ENCODE peak calls at places on chromosomes 4 and X, in four cellular contexts. X, W, A and J are unnamed samples.
A peak's percentile ranks its signal among the peaks of the same experiment; 100 is the strongest.

GRCh38 chr4:105555409-105555808 is 3.0 kb downstream of the ARHGEF38 start:
- DNase-seq in X (no peak), W (no peak), A (no peak), J (no peak)

GRCh38 chr4:73019462-73020047 is 50.0 kb downstream of the COX18 start:
- DNase-seq in X (peak; percentile 7), W (peak; percentile 36), A (no peak), J (no peak)

GRCh38 chr4:176818531-176818930 is 25.8 kb upstream of the VEGFC start:
- DNase-seq in X (no peak), W (no peak), A (no peak), J (no peak)

GRCh38 chrX:118807151-118808017 is 16.2 kb upstream of the ZCCHC12 start:
- DNase-seq in X (peak; percentile 40), W (no peak), A (no peak), J (peak; percentile 15)

GRCh38 chr4:136526517-136526916 is 1005.8 kb downstream of the PCDH18 start:
- DNase-seq in X (no peak), W (no peak), A (no peak), J (no peak)

GRCh38 chr4:6612961-6613675 is 27.4 kb upstream of the MRFAP1 start:
- DNase-seq in X (no peak), W (no peak), A (no peak), J (no peak)

GRCh38 chr4:47525154-47525819 is 40.2 kb downstream of the ATP10D start:
- DNase-seq in X (no peak), W (peak; percentile 86), A (no peak), J (no peak)

GRCh38 chrX:79065696-79066095 is 78.8 kb upstream of the GPR174 start:
- DNase-seq in X (peak; percentile 48), W (no peak), A (no peak), J (peak; percentile 51)

GRCh38 chrX:137195991-137196390 is 162.2 kb upstream of the GPR101 start:
- DNase-seq in X (no peak), W (no peak), A (no peak), J (no peak)

GRCh38 chrX:143757375-143757774 is 36.8 kb upstream of the SPANXN2 start:
- DNase-seq in X (no peak), W (no peak), A (no peak), J (no peak)

GRCh38 chr4:74123065-74123728 is 24.2 kb upstream of the CXCL2 start:
- DNase-seq in X (no peak), W (no peak), A (no peak), J (no peak)

GRCh38 chr4:73726000-73726399 is 14.4 kb upstream of the CXCL8 start:
- DNase-seq in X (no peak), W (no peak), A (no peak), J (no peak)

GRCh38 chrX:11967986-11968385 is 170.3 kb upstream of the FRMPD4 start:
- DNase-seq in X (no peak), W (no peak), A (no peak), J (no peak)

GRCh38 chr4:36269116-36269515 is 12.3 kb upstream of the DTHD1 start:
- DNase-seq in X (no peak), W (no peak), A (no peak), J (no peak)

GRCh38 chrX:100512471-100512870 is 72.3 kb upstream of the TNMD start:
- DNase-seq in X (peak; percentile 5), W (no peak), A (no peak), J (no peak)

GRCh38 chrX:5586726-5587125 is 641.9 kb downstream of the NLGN4X start:
- DNase-seq in X (no peak), W (no peak), A (no peak), J (no peak)

GRCh38 chr4:25568788-25569231 is 86.8 kb upstream of the SLC34A2 start:
- DNase-seq in X (no peak), W (no peak), A (no peak), J (no peak)

GRCh38 chr4:45078201-45078600 is 351.8 kb upstream of the GNPDA2 start:
- DNase-seq in X (no peak), W (no peak), A (no peak), J (no peak)

GRCh38 chr4:168551211-168551610 is 54.4 kb downstream of the PALLD start:
- DNase-seq in X (no peak), W (no peak), A (no peak), J (no peak)

GRCh38 chr4:15695240-15695699 is 7.6 kb upstream of the BST1 start:
- DNase-seq in X (no peak), W (no peak), A (no peak), J (no peak)

GRCh38 chr4:13733817-13734216 is 106.3 kb upstream of the BOD1L1 start:
- DNase-seq in X (no peak), W (peak; percentile 56), A (no peak), J (no peak)

GRCh38 chrX:47384502-47384901 is 14.1 kb downstream of the ZNF157 start:
- DNase-seq in X (peak; percentile 70), W (peak; percentile 58), A (no peak), J (peak; percentile 21)

GRCh38 chrX:39377171-39377570 is 575.9 kb downstream of the MID1IP1 start:
- DNase-seq in X (no peak), W (no peak), A (no peak), J (no peak)

GRCh38 chr4:89598602-89599001 is 238.4 kb downstream of the SNCA start:
- DNase-seq in X (no peak), W (no peak), A (no peak), J (no peak)

GRCh38 chr4:148980782-148981181 is 538.6 kb upstream of the NR3C2 start:
- DNase-seq in X (no peak), W (no peak), A (no peak), J (no peak)

GRCh38 chr4:42855779-42856178 is 36.7 kb upstream of the GRXCR1 start:
- DNase-seq in X (no peak), W (no peak), A (no peak), J (no peak)

GRCh38 chr4:24840362-24840761 is 45.0 kb downstream of the SOD3 start:
- DNase-seq in X (no peak), W (no peak), A (no peak), J (no peak)

GRCh38 chr4:153143527-153144348 is 60.5 kb upstream of the TRIM2 start:
- DNase-seq in X (no peak), W (no peak), A (no peak), J (no peak)

GRCh38 chrX:37580080-37580479 is 8.6 kb downstream of the LANCL3 start:
- DNase-seq in X (no peak), W (no peak), A (no peak), J (no peak)

GRCh38 chr4:177673980-177674504 is 231.8 kb upstream of the AGA start:
- DNase-seq in X (no peak), W (no peak), A (no peak), J (no peak)

GRCh38 chrX:102154218-102154860 is 1.4 kb downstream of the BEX5 start:
- DNase-seq in X (no peak), W (no peak), A (no peak), J (no peak)

GRCh38 chr4:35836591-35836990 is 407.7 kb downstream of the ARAP2 start:
- DNase-seq in X (no peak), W (no peak), A (no peak), J (no peak)

GRCh38 chr4:54539500-54540029 is 118.2 kb upstream of the KIT start:
- DNase-seq in X (no peak), W (no peak), A (no peak), J (no peak)

GRCh38 chr4:165355900-165356300 is 22.9 kb upstream of the CPE start:
- DNase-seq in X (no peak), W (no peak), A (no peak), J (no peak)

GRCh38 chr4:26235500-26235899 is 85.3 kb upstream of the RBPJ start:
- DNase-seq in X (no peak), W (no peak), A (peak; percentile 2), J (no peak)

GRCh38 chr4:1842993-1843448 is 12.9 kb downstream of the LETM1 start:
- DNase-seq in X (no peak), W (no peak), A (no peak), J (no peak)

GRCh38 chr4:89117115-89117514 is 5.8 kb downstream of the TIGD2 start:
- DNase-seq in X (no peak), W (no peak), A (no peak), J (no peak)

GRCh38 chr4:127668770-127669169 is 36.0 kb downstream of the INTU start:
- DNase-seq in X (no peak), W (no peak), A (no peak), J (no peak)

GRCh38 chrX:15146515-15146914 is 123.4 kb downstream of the ASB9 start:
- DNase-seq in X (no peak), W (no peak), A (no peak), J (no peak)